ENCODE peak calls at places on chromosomes 12 and 14, in seven cellular contexts. U is activated CD8-positive, alpha-beta T cell treated with anti-CD3 and anti-CD28 coated beads, Interleukin-2, amount 10 ng/mL, durations not matched to agents 7 days and 5 days; H is nephron progenitor cell; Z is fibroblast of villous mesenchyme; G is adipocyte; I is epithelial cell of esophagus; X is HuH-7. S is an unnamed sample.

GRCh38 chr12:103948746-103949406 is 16.8 kb upstream of the TDG start:
- DNase-seq in U (no peak), H (no peak), Z (no peak), G (no peak), I (no peak), X (no peak), S (no peak)

GRCh38 chr14:74843653-74844052 is 32.3 kb downstream of the PROX2 start:
- DNase-seq in U (no peak), H (no peak), Z (peak), G (peak), I (no peak), X (no peak), S (no peak)

GRCh38 chr12:121795029-121795977 is 1.8 kb upstream of the RHOF start:
- DNase-seq in U (peak), H (peak), Z (peak), G (peak), I (peak), X (peak), S (peak)

GRCh38 chr14:103704708-103705107 is 10.5 kb downstream of the XRCC3 start:
- DNase-seq in U (no peak), H (no peak), Z (no peak), G (no peak), I (no peak), X (no peak), S (no peak)

GRCh38 chr12:122951406-122951805 is 14.9 kb downstream of the ABCB9 start:
- DNase-seq in U (no peak), H (no peak), Z (no peak), G (peak), I (peak), X (no peak), S (no peak)

GRCh38 chr14:38078393-38078792 is 129.3 kb upstream of the SSTR1 start:
- DNase-seq in U (peak), H (no peak), Z (peak), G (no peak), I (no peak), X (no peak), S (no peak)

GRCh38 chr12:3002636-3003035 is 43.4 kb downstream of the TEAD4 start:
- DNase-seq in U (no peak), H (no peak), Z (no peak), G (peak), I (peak), X (no peak), S (peak)

GRCh38 chr12:32198555-32198954 is 91.9 kb downstream of the BICD1 start:
- DNase-seq in U (no peak), H (no peak), Z (peak), G (no peak), I (peak), X (no peak), S (no peak)

GRCh38 chr14:53044486-53044885 is 93.6 kb upstream of the FERMT2 start:
- DNase-seq in U (no peak), H (no peak), Z (peak), G (peak), I (no peak), X (no peak), S (no peak)

GRCh38 chr12:54282949-54283593 is 2.5 kb downstream of the HNRNPA1 start:
- DNase-seq in U (peak), H (no peak), Z (no peak), G (no peak), I (no peak), X (no peak), S (no peak)

GRCh38 chr12:43848786-43849185 is 12.9 kb downstream of the TMEM117 start:
- DNase-seq in U (no peak), H (no peak), Z (no peak), G (no peak), I (peak), X (no peak), S (no peak)

GRCh38 chr12:7555752-7556151 is 52.2 kb upstream of the CD163 start:
- DNase-seq in U (no peak), H (no peak), Z (peak), G (peak), I (peak), X (no peak), S (peak)

GRCh38 chr14:104401785-104402184 is 177.8 kb upstream of the C14orf180 start:
- DNase-seq in U (no peak), H (no peak), Z (no peak), G (no peak), I (no peak), X (no peak), S (no peak)

GRCh38 chr12:93128332-93128707 is 199.2 kb upstream of the EEA1 start:
- DNase-seq in U (no peak), H (no peak), Z (no peak), G (no peak), I (no peak), X (no peak), S (no peak)

GRCh38 chr12:46449161-46449715 is 76.7 kb upstream of the SLC38A2 start:
- DNase-seq in U (no peak), H (no peak), Z (no peak), G (no peak), I (no peak), X (no peak), S (peak)

GRCh38 chr14:36070056-36071043 is 106.2 kb downstream of the PTCSC3 start:
- DNase-seq in U (peak), H (peak), Z (peak), G (peak), I (peak), X (peak), S (peak)

GRCh38 chr14:86363576-86363975 is 833.6 kb downstream of the FLRT2 start:
- DNase-seq in U (no peak), H (no peak), Z (no peak), G (no peak), I (no peak), X (no peak), S (no peak)

GRCh38 chr12:46210835-46211439 is 57.9 kb downstream of the SLC38A1 start:
- DNase-seq in U (no peak), H (no peak), Z (no peak), G (no peak), I (no peak), X (no peak), S (no peak)

GRCh38 chr14:101454229-101454628 is 107.1 kb upstream of the DIO3 start:
- DNase-seq in U (no peak), H (no peak), Z (no peak), G (no peak), I (no peak), X (no peak), S (no peak)

GRCh38 chr14:51168220-51168613 is 71.8 kb upstream of the TMX1 start:
- DNase-seq in U (no peak), H (no peak), Z (no peak), G (no peak), I (no peak), X (no peak), S (no peak)

GRCh38 chr14:89613260-89614008 is 196.4 kb upstream of the FOXN3 start:
- DNase-seq in U (no peak), H (no peak), Z (no peak), G (no peak), I (no peak), X (no peak), S (no peak)

GRCh38 chr14:102277874-102278630 is 26.9 kb downstream of the MOK start:
- DNase-seq in U (no peak), H (no peak), Z (no peak), G (no peak), I (no peak), X (no peak), S (no peak)

GRCh38 chr14:55746533-55746932 is 166.5 kb downstream of the KTN1 start:
- DNase-seq in U (no peak), H (no peak), Z (no peak), G (no peak), I (no peak), X (no peak), S (no peak)

GRCh38 chr12:21065845-21066244 is 65.1 kb upstream of the SLCO1B1 start:
- DNase-seq in U (no peak), H (no peak), Z (no peak), G (peak), I (peak), X (peak), S (peak)

S was measured in left kidney.